ENCODE peak calls at places on chromosomes 11 and 22, in eight cellular contexts. One of them, this sample, is unnamed.

GRCh38 chr11:1181420-1181819 is 23.7 kb downstream of the MUC5AC start:
- DNase-seq in left lung: peak; percentile 68
- DNase-seq in ELR: no peak
- DNase-seq in AML-193: no peak
- DNase-seq in HCEC 1CT: no peak
- DNase-seq in activated CD8-positive, alpha-beta memory T cell treated with anti-CD3 and anti-CD28 coated beads, Interleukin-2, amount 50 U/mL, for 4 hours: no peak
- DNase-seq in activated CD4-positive, alpha-beta T cell treated with anti-CD3 and anti-CD28 coated beads for 24 hours: no peak
- DNase-seq in LoVo: no peak
- DNase-seq in this sample: no peak

GRCh38 chr11:30585067-30585891 is 874 bp downstream of the MPPED2 start:
- DNase-seq in HCEC 1CT: no peak
- DNase-seq in ELR: no peak
- DNase-seq in LoVo: no peak
- DNase-seq in left lung: peak; percentile 75
- DNase-seq in activated CD8-positive, alpha-beta memory T cell treated with anti-CD3 and anti-CD28 coated beads, Interleukin-2, amount 50 U/mL, for 4 hours: peak; percentile 16
- DNase-seq in activated CD4-positive, alpha-beta T cell treated with anti-CD3 and anti-CD28 coated beads for 24 hours: no peak
- DNase-seq in AML-193: no peak
- DNase-seq in this sample: peak; percentile 46

GRCh38 chr22:29938285-29938693 is 55.3 kb downstream of the MTMR3 start:
- DNase-seq in AML-193: no peak
- DNase-seq in activated CD4-positive, alpha-beta T cell treated with anti-CD3 and anti-CD28 coated beads for 24 hours: no peak
- DNase-seq in LoVo: no peak
- DNase-seq in HCEC 1CT: no peak
- DNase-seq in ELR: peak; percentile 20
- DNase-seq in activated CD8-positive, alpha-beta memory T cell treated with anti-CD3 and anti-CD28 coated beads, Interleukin-2, amount 50 U/mL, for 4 hours: no peak
- DNase-seq in left lung: no peak
- DNase-seq in this sample: no peak

GRCh38 chr11:61963282-61964057 is 4.0 kb downstream of the FTH1 start:
- DNase-seq in HCEC 1CT: peak; percentile 52
- DNase-seq in AML-193: peak; percentile 79
- DNase-seq in activated CD4-positive, alpha-beta T cell treated with anti-CD3 and anti-CD28 coated beads for 24 hours: no peak
- DNase-seq in activated CD8-positive, alpha-beta memory T cell treated with anti-CD3 and anti-CD28 coated beads, Interleukin-2, amount 50 U/mL, for 4 hours: no peak
- DNase-seq in left lung: no peak
- DNase-seq in LoVo: peak; percentile 73
- DNase-seq in ELR: peak; percentile 27
- DNase-seq in this sample: peak; percentile 63

GRCh38 chr11:116651098-116651756 is 121.6 kb downstream of the BUD13 start:
- DNase-seq in LoVo: no peak
- DNase-seq in left lung: no peak
- DNase-seq in activated CD8-positive, alpha-beta memory T cell treated with anti-CD3 and anti-CD28 coated beads, Interleukin-2, amount 50 U/mL, for 4 hours: no peak
- DNase-seq in AML-193: no peak
- DNase-seq in HCEC 1CT: no peak
- DNase-seq in activated CD4-positive, alpha-beta T cell treated with anti-CD3 and anti-CD28 coated beads for 24 hours: no peak
- DNase-seq in ELR: no peak
- DNase-seq in this sample: no peak

GRCh38 chr11:36492724-36493304 is 17.3 kb downstream of the TRAF6 start:
- DNase-seq in HCEC 1CT: peak; percentile 52
- DNase-seq in ELR: peak; percentile 71
- DNase-seq in LoVo: peak; percentile 58
- DNase-seq in left lung: no peak
- DNase-seq in activated CD4-positive, alpha-beta T cell treated with anti-CD3 and anti-CD28 coated beads for 24 hours: no peak
- DNase-seq in activated CD8-positive, alpha-beta memory T cell treated with anti-CD3 and anti-CD28 coated beads, Interleukin-2, amount 50 U/mL, for 4 hours: no peak
- DNase-seq in AML-193: peak; percentile 55
- DNase-seq in this sample: no peak

GRCh38 chr11:115618428-115618827 is 114.2 kb upstream of the CADM1 start:
- DNase-seq in activated CD8-positive, alpha-beta memory T cell treated with anti-CD3 and anti-CD28 coated beads, Interleukin-2, amount 50 U/mL, for 4 hours: no peak
- DNase-seq in HCEC 1CT: no peak
- DNase-seq in LoVo: no peak
- DNase-seq in activated CD4-positive, alpha-beta T cell treated with anti-CD3 and anti-CD28 coated beads for 24 hours: no peak
- DNase-seq in left lung: no peak
- DNase-seq in AML-193: no peak
- DNase-seq in ELR: no peak
- DNase-seq in this sample: no peak

GRCh38 chr11:120131941-120132644 is 5.8 kb downstream of the TRIM29 start:
- DNase-seq in activated CD8-positive, alpha-beta memory T cell treated with anti-CD3 and anti-CD28 coated beads, Interleukin-2, amount 50 U/mL, for 4 hours: peak; percentile 7
- DNase-seq in ELR: no peak
- DNase-seq in activated CD4-positive, alpha-beta T cell treated with anti-CD3 and anti-CD28 coated beads for 24 hours: no peak
- DNase-seq in HCEC 1CT: no peak
- DNase-seq in left lung: peak; percentile 3
- DNase-seq in AML-193: no peak
- DNase-seq in LoVo: no peak
- DNase-seq in this sample: peak; percentile 46

GRCh38 chr22:43005106-43005505 is 9.8 kb downstream of the PACSIN2 start:
- DNase-seq in ELR: peak; percentile 56
- DNase-seq in AML-193: no peak
- DNase-seq in LoVo: no peak
- DNase-seq in left lung: no peak
- DNase-seq in HCEC 1CT: no peak
- DNase-seq in activated CD4-positive, alpha-beta T cell treated with anti-CD3 and anti-CD28 coated beads for 24 hours: no peak
- DNase-seq in activated CD8-positive, alpha-beta memory T cell treated with anti-CD3 and anti-CD28 coated beads, Interleukin-2, amount 50 U/mL, for 4 hours: no peak
- DNase-seq in this sample: no peak

GRCh38 chr11:64802370-64803162 is 448 bp downstream of the MAP4K2 start:
- DNase-seq in left lung: no peak
- DNase-seq in activated CD4-positive, alpha-beta T cell treated with anti-CD3 and anti-CD28 coated beads for 24 hours: no peak
- DNase-seq in HCEC 1CT: no peak
- DNase-seq in LoVo: no peak
- DNase-seq in AML-193: no peak
- DNase-seq in ELR: no peak
- DNase-seq in activated CD8-positive, alpha-beta memory T cell treated with anti-CD3 and anti-CD28 coated beads, Interleukin-2, amount 50 U/mL, for 4 hours: peak; percentile 35
- DNase-seq in this sample: peak; percentile 72